ENCODE peak calls at places on chromosomes 12 and 14, in ten cellular contexts. G is HFFc6, N is A549, F is AG09319, I is heart left ventricle, B is kidney, H is GM12864, D is WTC11, P is OCI-LY7, Y is mesothelial cell of epicardium. V is an unnamed sample.

GRCh38 chr14:92794547-92794941 is 439 bp downstream of the GOLGA5 start:
- DNase-seq in H (no peak), F (no peak), D (peak), N (no peak), Y (no peak), G (no peak), P (no peak), I (no peak), B (no peak), V (no peak)

GRCh38 chr14:68235011-68235410 is 415.4 kb downstream of the RAD51B start:
- DNase-seq in Y (no peak), F (no peak), D (no peak), B (no peak), P (no peak), H (no peak), I (no peak), G (peak), N (no peak), V (no peak)

GRCh38 chr14:71240154-71240553 is 332.9 kb downstream of the PCNX1 start:
- DNase-seq in B (no peak), F (no peak), D (no peak), G (no peak), P (peak), I (no peak), N (no peak), H (no peak), Y (no peak), V (no peak)

GRCh38 chr14:66231823-66232222 is 254.3 kb upstream of the CCDC196 start:
- DNase-seq in P (no peak), Y (no peak), H (no peak), G (no peak), I (no peak), F (no peak), D (no peak), B (no peak), N (no peak), V (no peak)

GRCh38 chr14:103000291-103000921 is 56.9 kb downstream of the CDC42BPB start:
- DNase-seq in D (no peak), G (no peak), H (no peak), I (peak), Y (no peak), P (no peak), F (no peak), N (no peak), B (peak), V (no peak)

GRCh38 chr12:120381752-120382419 is 12.9 kb upstream of the MSI1 start:
- DNase-seq in G (peak), B (no peak), P (no peak), D (no peak), I (no peak), H (no peak), Y (no peak), N (peak), F (no peak), V (no peak)

GRCh38 chr12:6074394-6074793 is 50.1 kb downstream of the VWF start:
- DNase-seq in H (no peak), G (no peak), P (no peak), D (no peak), N (no peak), F (no peak), B (no peak), Y (no peak), I (no peak), V (no peak)

GRCh38 chr12:87809916-87810315 is 219.3 kb downstream of the C12orf50 start:
- DNase-seq in I (no peak), N (no peak), G (no peak), H (no peak), F (no peak), B (no peak), D (no peak), P (no peak), Y (no peak), V (no peak)

GRCh38 chr14:58796636-58797429 is 159.1 kb downstream of the DACT1 start:
- DNase-seq in B (no peak), N (no peak), I (no peak), F (no peak), H (peak), P (no peak), D (peak), Y (no peak), G (no peak), V (no peak)

GRCh38 chr14:34872822-34873590 is 2.2 kb downstream of the BAZ1A start:
- DNase-seq in F (no peak), I (no peak), N (peak), D (no peak), H (peak), Y (no peak), B (no peak), G (peak), P (peak), V (no peak)

GRCh38 chr14:75673345-75673744 is 12.3 kb downstream of the TTLL5 start:
- DNase-seq in G (no peak), D (no peak), I (no peak), B (no peak), F (no peak), N (no peak), P (no peak), Y (no peak), H (peak), V (no peak)

GRCh38 chr14:75672588-75673192 is 11.6 kb downstream of the TTLL5 start:
- DNase-seq in G (no peak), Y (no peak), P (no peak), B (no peak), H (no peak), D (no peak), I (no peak), N (no peak), F (no peak), V (no peak)

DNA sequence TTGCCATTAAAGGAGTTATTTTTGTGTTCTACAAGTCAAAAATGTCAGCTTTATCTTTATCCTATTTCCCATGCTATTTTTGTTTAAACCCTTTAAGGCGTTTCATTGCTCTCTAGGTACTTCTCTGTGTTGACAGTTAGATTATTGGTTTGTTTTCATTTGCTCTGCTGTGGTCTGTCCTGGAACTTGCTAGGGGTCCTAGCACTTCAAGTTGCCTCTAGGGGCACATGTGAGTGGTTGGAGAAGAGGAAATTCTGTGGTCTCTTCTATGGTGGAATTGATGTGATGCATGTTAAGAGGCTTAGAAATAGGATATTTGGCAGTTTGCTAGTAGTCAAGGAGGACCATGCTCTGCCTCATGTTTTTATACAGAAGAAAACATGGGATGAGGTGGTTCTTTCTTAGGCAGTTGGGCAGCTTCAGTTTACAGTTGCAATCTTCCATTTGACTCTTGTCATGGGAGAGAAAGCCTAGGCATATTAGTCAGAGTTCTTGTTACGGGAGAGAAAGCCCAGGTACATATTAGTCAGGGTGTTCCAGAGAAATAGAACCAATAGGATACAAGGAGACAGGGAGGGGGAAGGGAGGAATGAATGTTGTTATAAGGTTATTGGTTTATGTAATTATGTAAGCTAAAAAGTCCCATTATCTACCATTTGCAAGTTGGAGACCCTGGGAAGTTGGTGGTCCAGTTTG is 14.4 kb downstream of the TTLL5 start:
- DNase-seq in F (no peak), Y (no peak), I (no peak), N (no peak), B (no peak), H (no peak), P (peak), G (no peak), D (no peak), V (no peak)
- TF ChIP-seq CTCF in F (no peak), Y (no peak), I (no peak), N (no peak), B (no peak), H (peak), P (peak), G (no peak), D (no peak), V (no peak)

GRCh38 chr12:48084066-48084465 is 21.8 kb downstream of the SENP1 start:
- DNase-seq in I (no peak), D (no peak), Y (no peak), B (no peak), P (peak), H (no peak), F (no peak), G (no peak), N (peak), V (no peak)
- TF ChIP-seq CTCF in I (peak), D (no peak), Y (no peak), B (no peak), P (peak), H (no peak), F (peak), G (peak), N (peak), V (no peak)

DNA sequence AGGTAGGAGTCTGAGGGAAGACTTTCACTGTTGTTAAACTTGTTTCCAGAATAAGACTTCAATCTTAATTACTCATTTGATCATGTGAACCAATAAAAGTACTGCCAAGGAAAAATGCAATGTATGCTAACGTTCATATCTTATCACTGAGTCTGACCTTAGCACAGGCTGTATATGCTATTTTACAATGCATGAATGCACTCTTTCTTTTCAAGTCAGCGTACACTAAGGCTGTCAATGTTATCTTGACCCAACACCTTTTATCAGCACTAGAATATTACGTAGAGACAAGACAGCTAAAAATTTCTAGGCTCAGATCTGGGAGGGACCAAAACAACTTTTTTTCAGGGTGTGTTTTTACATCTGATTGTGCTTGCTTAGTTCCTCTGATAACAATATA is 26.6 kb downstream of the AREL1 start:
- DNase-seq in G (no peak), H (no peak), Y (no peak), B (no peak), F (no peak), I (no peak), P (no peak), N (no peak), D (no peak), V (no peak)
- TF ChIP-seq CTCF in G (no peak), H (no peak), Y (no peak), B (no peak), F (no peak), I (no peak), P (no peak), N (no peak), D (no peak), V (no peak)

DNA sequence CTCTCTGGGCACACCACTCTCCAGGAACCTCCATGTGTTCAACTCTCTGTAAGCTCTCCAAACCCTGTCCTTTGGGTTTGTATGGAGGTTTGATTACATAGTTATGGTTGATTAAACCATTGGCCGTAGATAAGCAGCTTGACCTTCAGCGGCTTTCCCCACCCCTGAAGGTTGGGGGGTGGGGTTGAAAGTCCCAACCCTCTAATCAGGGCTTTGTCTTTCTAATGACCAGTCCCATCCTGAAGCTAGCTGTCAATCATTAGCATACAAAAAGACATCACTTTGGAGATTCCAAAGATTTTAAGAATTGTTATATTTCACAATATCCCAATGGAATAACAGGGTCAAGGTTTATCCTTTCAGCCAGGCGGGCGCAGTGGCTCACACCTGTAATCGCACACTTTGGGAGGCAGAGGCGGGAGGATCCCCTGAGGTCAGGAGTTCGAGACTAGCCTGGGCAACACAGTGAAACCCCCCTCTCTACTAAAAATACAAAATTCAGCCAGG is 8.4 kb downstream of the FAM186A start:
- DNase-seq in F (no peak), P (no peak), Y (no peak), G (no peak), D (peak), I (no peak), H (no peak), N (no peak), B (no peak), V (no peak)
- TF ChIP-seq CTCF in F (no peak), P (no peak), Y (no peak), G (no peak), D (no peak), I (no peak), H (no peak), N (no peak), B (no peak), V (no peak)

DNA sequence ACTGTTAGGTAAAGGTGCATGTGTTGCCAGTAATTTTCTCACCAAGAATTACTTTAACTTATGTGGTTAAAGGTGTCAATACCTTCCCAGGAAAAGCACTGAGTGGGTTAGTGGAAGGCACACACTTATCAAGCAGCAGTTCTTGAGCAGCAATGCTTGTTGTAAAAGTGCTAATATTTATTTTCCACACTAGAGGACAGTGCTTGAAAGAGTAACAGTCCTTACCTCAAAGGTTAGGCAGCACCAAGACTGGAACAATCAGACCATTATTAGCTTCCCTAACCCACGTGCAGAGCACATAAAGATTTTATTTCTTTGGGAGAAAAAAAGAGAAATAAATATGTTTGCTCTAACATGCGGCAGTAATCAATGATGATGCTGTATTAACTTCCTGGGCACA is 48.8 kb upstream of the KRR1 start:
- DNase-seq in I (no peak), Y (no peak), G (peak), N (peak), H (no peak), P (peak), D (no peak), B (no peak), F (no peak), V (no peak)
- TF ChIP-seq CTCF in I (peak), Y (no peak), G (peak), N (peak), H (peak), P (peak), D (no peak), B (peak), F (peak), V (no peak)

GRCh38 chr12:65098364-65098763 is 22.7 kb downstream of the WIF1 start:
- DNase-seq in I (no peak), B (no peak), G (no peak), P (no peak), D (no peak), N (no peak), F (no peak), H (no peak), Y (no peak), V (no peak)
- TF ChIP-seq CTCF in I (no peak), B (no peak), G (no peak), P (no peak), D (no peak), N (no peak), F (no peak), H (no peak), Y (no peak), V (no peak)

GRCh38 chr14:55240526-55241178 is 30.6 kb upstream of the FBXO34 start:
- DNase-seq in N (no peak), G (peak), P (no peak), B (no peak), I (no peak), H (no peak), Y (peak), D (peak), F (no peak), V (no peak)
- TF ChIP-seq CTCF in N (no peak), G (no peak), P (no peak), B (no peak), I (no peak), H (no peak), Y (no peak), D (no peak), F (no peak), V (no peak)

DNA sequence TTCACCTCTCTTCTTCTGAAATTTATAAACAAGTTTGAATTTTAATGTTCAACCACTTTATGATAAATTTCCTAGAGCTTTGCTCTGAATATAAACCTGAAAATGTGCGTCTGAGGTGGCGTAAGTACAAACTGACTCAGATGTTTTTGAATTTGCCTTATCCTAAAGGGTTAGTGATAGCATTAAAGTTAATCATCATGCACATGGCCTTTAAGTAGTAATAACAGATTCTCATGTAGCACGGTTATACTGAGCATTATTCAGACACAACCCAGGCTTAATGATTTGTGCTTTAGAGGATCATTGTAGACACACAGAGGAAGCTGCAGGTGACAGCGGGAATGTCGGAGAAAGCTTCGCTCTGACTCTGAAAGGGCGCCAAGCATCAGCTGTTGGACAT is 91.0 kb downstream of the PLXNC1 start:
- DNase-seq in Y (no peak), B (no peak), I (no peak), N (no peak), D (no peak), G (no peak), P (no peak), F (no peak), H (no peak), V (no peak)
- TF ChIP-seq CTCF in Y (no peak), B (no peak), I (no peak), N (no peak), D (no peak), G (no peak), P (no peak), F (no peak), H (no peak), V (no peak)

DNA sequence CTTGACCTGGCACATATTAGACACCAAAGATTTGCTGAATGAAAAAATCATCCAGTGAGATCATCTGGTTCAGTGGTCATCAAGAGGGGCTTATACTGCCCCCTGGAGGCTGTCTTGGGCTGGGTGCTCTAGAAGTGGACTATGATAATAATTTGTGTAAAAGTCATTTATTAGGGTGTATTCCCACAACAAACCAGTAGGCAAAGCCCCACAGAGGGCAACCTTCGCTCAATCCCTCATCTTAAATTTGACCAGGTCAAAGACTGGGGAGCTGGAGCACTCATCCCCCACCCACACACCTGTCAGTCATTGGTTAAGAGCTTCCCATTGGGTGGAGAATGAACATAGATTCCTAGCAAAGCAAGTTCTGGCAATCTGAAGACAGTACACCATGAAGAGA is 20.0 kb upstream of the FICD start:
- DNase-seq in I (no peak), G (peak), D (peak), Y (no peak), B (no peak), H (no peak), F (no peak), N (peak), P (peak), V (no peak)
- TF ChIP-seq CTCF in I (peak), G (peak), D (peak), Y (peak), B (peak), H (peak), F (peak), N (peak), P (peak), V (no peak)

DNA sequence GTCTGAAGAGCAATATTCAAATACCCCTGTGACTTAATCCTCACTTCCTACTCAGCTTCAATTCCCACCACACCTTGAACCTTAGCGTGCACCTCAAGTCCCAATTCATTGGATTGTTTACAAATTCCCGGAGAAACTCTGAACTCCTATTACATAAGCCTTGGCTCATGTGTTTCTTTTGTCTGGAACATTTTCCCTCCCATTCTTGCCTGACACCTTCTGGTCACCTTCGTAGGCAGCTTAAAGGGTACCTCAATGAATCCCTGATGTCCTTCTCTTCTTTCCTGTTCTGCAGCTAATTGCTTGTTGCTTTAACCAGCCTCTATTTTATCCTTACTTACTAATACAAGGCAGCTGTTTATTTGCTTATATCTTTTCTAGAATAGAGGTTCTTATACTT is 85.0 kb upstream of the SEL1L start:
- DNase-seq in P (no peak), G (no peak), B (no peak), F (no peak), D (no peak), H (no peak), N (no peak), Y (no peak), I (no peak), V (no peak)
- TF ChIP-seq CTCF in P (no peak), G (no peak), B (no peak), F (no peak), D (no peak), H (no peak), N (no peak), Y (no peak), I (no peak), V (no peak)

V was measured in activated B cell treated with CpG ODN at 0.5 μM for 24 hours.